ENCODE peak calls at places on chromosome 21, in six cellular contexts. One of them, this sample, is unnamed.

GRCh38 chr21:45383111-45383614 is 21.8 kb upstream of the COL18A1 start:
- DNase-seq in coronary artery: no peak
- DNase-seq in activated naive CD4-positive, alpha-beta T cell treated with Interleukin-2 at 50 U/mL for 16 hours: no peak
- DNase-seq in endothelial cell: no peak
- DNase-seq in mesenchymal stem cell: no peak
- DNase-seq in activated CD8-positive, alpha-beta memory T cell treated with anti-CD3 and anti-CD28 coated beads, Interleukin-2, amount 50 U/mL, for 4 hours: no peak
- DNase-seq in this sample: no peak

GRCh38 chr21:26169061-26169610 is 1.4 kb downstream of the APP start:
- DNase-seq in coronary artery: peak; percentile 74
- DNase-seq in mesenchymal stem cell: peak; percentile 84
- DNase-seq in endothelial cell: peak; percentile 25
- DNase-seq in activated CD8-positive, alpha-beta memory T cell treated with anti-CD3 and anti-CD28 coated beads, Interleukin-2, amount 50 U/mL, for 4 hours: peak; percentile 21
- DNase-seq in activated naive CD4-positive, alpha-beta T cell treated with Interleukin-2 at 50 U/mL for 16 hours: peak; percentile 30
- DNase-seq in this sample: peak; percentile 53

GRCh38 chr21:28215214-28215954 is 777.3 kb downstream of the LTN1 start:
- DNase-seq in activated CD8-positive, alpha-beta memory T cell treated with anti-CD3 and anti-CD28 coated beads, Interleukin-2, amount 50 U/mL, for 4 hours: no peak
- DNase-seq in coronary artery: no peak
- DNase-seq in activated naive CD4-positive, alpha-beta T cell treated with Interleukin-2 at 50 U/mL for 16 hours: no peak
- DNase-seq in mesenchymal stem cell: peak; percentile 35
- DNase-seq in endothelial cell: no peak
- DNase-seq in this sample: no peak

GRCh38 chr21:16468191-16468590 is 738.4 kb downstream of the USP25 start:
- DNase-seq in mesenchymal stem cell: no peak
- DNase-seq in activated naive CD4-positive, alpha-beta T cell treated with Interleukin-2 at 50 U/mL for 16 hours: no peak
- DNase-seq in coronary artery: no peak
- DNase-seq in endothelial cell: no peak
- DNase-seq in activated CD8-positive, alpha-beta memory T cell treated with anti-CD3 and anti-CD28 coated beads, Interleukin-2, amount 50 U/mL, for 4 hours: no peak
- DNase-seq in this sample: no peak

GRCh38 chr21:42199488-42200463 is 19.2 kb upstream of the ABCG1 start:
- DNase-seq in activated CD8-positive, alpha-beta memory T cell treated with anti-CD3 and anti-CD28 coated beads, Interleukin-2, amount 50 U/mL, for 4 hours: no peak
- DNase-seq in activated naive CD4-positive, alpha-beta T cell treated with Interleukin-2 at 50 U/mL for 16 hours: no peak
- DNase-seq in coronary artery: no peak
- DNase-seq in endothelial cell: no peak
- DNase-seq in mesenchymal stem cell: peak; percentile 66
- DNase-seq in this sample: peak; percentile 3

GRCh38 chr21:25350056-25350455 is 257.2 kb downstream of the MRPL39 start:
- DNase-seq in activated naive CD4-positive, alpha-beta T cell treated with Interleukin-2 at 50 U/mL for 16 hours: peak; percentile 12
- DNase-seq in endothelial cell: peak; percentile 31
- DNase-seq in activated CD8-positive, alpha-beta memory T cell treated with anti-CD3 and anti-CD28 coated beads, Interleukin-2, amount 50 U/mL, for 4 hours: no peak
- DNase-seq in coronary artery: no peak
- DNase-seq in mesenchymal stem cell: no peak
- DNase-seq in this sample: no peak

GRCh38 chr21:32894321-32894720 is 122.8 kb upstream of the PAXBP1 start:
- DNase-seq in endothelial cell: no peak
- DNase-seq in mesenchymal stem cell: no peak
- DNase-seq in coronary artery: no peak
- DNase-seq in activated naive CD4-positive, alpha-beta T cell treated with Interleukin-2 at 50 U/mL for 16 hours: no peak
- DNase-seq in activated CD8-positive, alpha-beta memory T cell treated with anti-CD3 and anti-CD28 coated beads, Interleukin-2, amount 50 U/mL, for 4 hours: no peak
- DNase-seq in this sample: no peak

GRCh38 chr21:32475162-32475812 is 62.8 kb downstream of the EVA1C start:
- DNase-seq in coronary artery: no peak
- DNase-seq in activated naive CD4-positive, alpha-beta T cell treated with Interleukin-2 at 50 U/mL for 16 hours: no peak
- DNase-seq in endothelial cell: no peak
- DNase-seq in mesenchymal stem cell: no peak
- DNase-seq in activated CD8-positive, alpha-beta memory T cell treated with anti-CD3 and anti-CD28 coated beads, Interleukin-2, amount 50 U/mL, for 4 hours: no peak
- DNase-seq in this sample: no peak

GRCh38 chr21:28761709-28762356 is 230.8 kb downstream of the LTN1 start:
- DNase-seq in activated CD8-positive, alpha-beta memory T cell treated with anti-CD3 and anti-CD28 coated beads, Interleukin-2, amount 50 U/mL, for 4 hours: no peak
- DNase-seq in mesenchymal stem cell: no peak
- DNase-seq in endothelial cell: no peak
- DNase-seq in coronary artery: no peak
- DNase-seq in activated naive CD4-positive, alpha-beta T cell treated with Interleukin-2 at 50 U/mL for 16 hours: no peak
- DNase-seq in this sample: no peak

GRCh38 chr21:42028754-42029385 is 18.7 kb upstream of the ZBTB21 start:
- DNase-seq in coronary artery: no peak
- DNase-seq in activated naive CD4-positive, alpha-beta T cell treated with Interleukin-2 at 50 U/mL for 16 hours: no peak
- DNase-seq in endothelial cell: no peak
- DNase-seq in mesenchymal stem cell: no peak
- DNase-seq in activated CD8-positive, alpha-beta memory T cell treated with anti-CD3 and anti-CD28 coated beads, Interleukin-2, amount 50 U/mL, for 4 hours: no peak
- DNase-seq in this sample: no peak

GRCh38 chr21:36716836-36717235 is 17.9 kb downstream of the SIM2 start:
- DNase-seq in activated naive CD4-positive, alpha-beta T cell treated with Interleukin-2 at 50 U/mL for 16 hours: no peak
- DNase-seq in coronary artery: no peak
- DNase-seq in activated CD8-positive, alpha-beta memory T cell treated with anti-CD3 and anti-CD28 coated beads, Interleukin-2, amount 50 U/mL, for 4 hours: no peak
- DNase-seq in endothelial cell: no peak
- DNase-seq in mesenchymal stem cell: no peak
- DNase-seq in this sample: no peak

GRCh38 chr21:45988366-45989347 is 7.1 kb downstream of the COL6A1 start:
- DNase-seq in coronary artery: peak; percentile 66
- DNase-seq in endothelial cell: peak; percentile 4
- DNase-seq in activated CD8-positive, alpha-beta memory T cell treated with anti-CD3 and anti-CD28 coated beads, Interleukin-2, amount 50 U/mL, for 4 hours: peak; percentile 11
- DNase-seq in mesenchymal stem cell: no peak
- DNase-seq in activated naive CD4-positive, alpha-beta T cell treated with Interleukin-2 at 50 U/mL for 16 hours: no peak
- DNase-seq in this sample: no peak

GRCh38 chr21:43312011-43312410 is 114.9 kb downstream of the SIK1 start:
- DNase-seq in mesenchymal stem cell: no peak
- DNase-seq in activated CD8-positive, alpha-beta memory T cell treated with anti-CD3 and anti-CD28 coated beads, Interleukin-2, amount 50 U/mL, for 4 hours: no peak
- DNase-seq in endothelial cell: no peak
- DNase-seq in coronary artery: no peak
- DNase-seq in activated naive CD4-positive, alpha-beta T cell treated with Interleukin-2 at 50 U/mL for 16 hours: no peak
- DNase-seq in this sample: no peak

GRCh38 chr21:18443686-18444085 is 40.1 kb upstream of the TMPRSS15 start:
- DNase-seq in mesenchymal stem cell: no peak
- DNase-seq in endothelial cell: no peak
- DNase-seq in activated naive CD4-positive, alpha-beta T cell treated with Interleukin-2 at 50 U/mL for 16 hours: no peak
- DNase-seq in activated CD8-positive, alpha-beta memory T cell treated with anti-CD3 and anti-CD28 coated beads, Interleukin-2, amount 50 U/mL, for 4 hours: no peak
- DNase-seq in coronary artery: no peak
- DNase-seq in this sample: no peak

GRCh38 chr21:45170987-45171386 is 96.6 kb downstream of the ADARB1 start:
- DNase-seq in activated CD8-positive, alpha-beta memory T cell treated with anti-CD3 and anti-CD28 coated beads, Interleukin-2, amount 50 U/mL, for 4 hours: no peak
- DNase-seq in activated naive CD4-positive, alpha-beta T cell treated with Interleukin-2 at 50 U/mL for 16 hours: no peak
- DNase-seq in coronary artery: no peak
- DNase-seq in endothelial cell: no peak
- DNase-seq in mesenchymal stem cell: no peak
- DNase-seq in this sample: no peak

GRCh38 chr21:42476493-42477342 is 19.3 kb downstream of the RSPH1 start:
- DNase-seq in activated CD8-positive, alpha-beta memory T cell treated with anti-CD3 and anti-CD28 coated beads, Interleukin-2, amount 50 U/mL, for 4 hours: no peak
- DNase-seq in coronary artery: peak; percentile 53
- DNase-seq in mesenchymal stem cell: no peak
- DNase-seq in activated naive CD4-positive, alpha-beta T cell treated with Interleukin-2 at 50 U/mL for 16 hours: no peak
- DNase-seq in endothelial cell: no peak
- DNase-seq in this sample: no peak

GRCh38 chr21:34909492-34910292 is 139.4 kb downstream of the RUNX1 start:
- DNase-seq in activated CD8-positive, alpha-beta memory T cell treated with anti-CD3 and anti-CD28 coated beads, Interleukin-2, amount 50 U/mL, for 4 hours: no peak
- DNase-seq in activated naive CD4-positive, alpha-beta T cell treated with Interleukin-2 at 50 U/mL for 16 hours: no peak
- DNase-seq in endothelial cell: no peak
- DNase-seq in coronary artery: no peak
- DNase-seq in mesenchymal stem cell: peak; percentile 21
- DNase-seq in this sample: no peak

GRCh38 chr21:34553199-34553952 is 41.4 kb upstream of the KCNE1 start:
- DNase-seq in endothelial cell: no peak
- DNase-seq in coronary artery: no peak
- DNase-seq in activated naive CD4-positive, alpha-beta T cell treated with Interleukin-2 at 50 U/mL for 16 hours: no peak
- DNase-seq in activated CD8-positive, alpha-beta memory T cell treated with anti-CD3 and anti-CD28 coated beads, Interleukin-2, amount 50 U/mL, for 4 hours: no peak
- DNase-seq in mesenchymal stem cell: peak; percentile 77
- DNase-seq in this sample: peak; percentile 28

GRCh38 chr21:45004059-45004422 is 64.2 kb downstream of the SLX9 start:
- DNase-seq in activated naive CD4-positive, alpha-beta T cell treated with Interleukin-2 at 50 U/mL for 16 hours: no peak
- DNase-seq in coronary artery: no peak
- DNase-seq in mesenchymal stem cell: no peak
- DNase-seq in activated CD8-positive, alpha-beta memory T cell treated with anti-CD3 and anti-CD28 coated beads, Interleukin-2, amount 50 U/mL, for 4 hours: peak; percentile 14
- DNase-seq in endothelial cell: no peak
- DNase-seq in this sample: no peak

GRCh38 chr21:36134820-36135390 is at the start of gene CBR3:
- DNase-seq in activated CD8-positive, alpha-beta memory T cell treated with anti-CD3 and anti-CD28 coated beads, Interleukin-2, amount 50 U/mL, for 4 hours: peak; percentile 45
- DNase-seq in endothelial cell: no peak
- DNase-seq in activated naive CD4-positive, alpha-beta T cell treated with Interleukin-2 at 50 U/mL for 16 hours: peak; percentile 68
- DNase-seq in coronary artery: peak; percentile 87
- DNase-seq in mesenchymal stem cell: peak; percentile 61
- DNase-seq in this sample: peak; percentile 52

GRCh38 chr21:16040601-16041000 is 310.8 kb downstream of the USP25 start:
- DNase-seq in activated naive CD4-positive, alpha-beta T cell treated with Interleukin-2 at 50 U/mL for 16 hours: no peak
- DNase-seq in activated CD8-positive, alpha-beta memory T cell treated with anti-CD3 and anti-CD28 coated beads, Interleukin-2, amount 50 U/mL, for 4 hours: no peak
- DNase-seq in coronary artery: no peak
- DNase-seq in mesenchymal stem cell: peak; percentile 18
- DNase-seq in endothelial cell: no peak
- DNase-seq in this sample: no peak

GRCh38 chr21:46154155-46154954 is 1.0 kb downstream of the FTCD start:
- DNase-seq in activated naive CD4-positive, alpha-beta T cell treated with Interleukin-2 at 50 U/mL for 16 hours: no peak
- DNase-seq in coronary artery: peak; percentile 67
- DNase-seq in endothelial cell: no peak
- DNase-seq in mesenchymal stem cell: no peak
- DNase-seq in activated CD8-positive, alpha-beta memory T cell treated with anti-CD3 and anti-CD28 coated beads, Interleukin-2, amount 50 U/mL, for 4 hours: no peak
- DNase-seq in this sample: no peak

GRCh38 chr21:44907966-44908364 is 12.7 kb downstream of the ITGB2 start:
- DNase-seq in mesenchymal stem cell: no peak
- DNase-seq in coronary artery: no peak
- DNase-seq in endothelial cell: no peak
- DNase-seq in activated CD8-positive, alpha-beta memory T cell treated with anti-CD3 and anti-CD28 coated beads, Interleukin-2, amount 50 U/mL, for 4 hours: no peak
- DNase-seq in activated naive CD4-positive, alpha-beta T cell treated with Interleukin-2 at 50 U/mL for 16 hours: no peak
- DNase-seq in this sample: no peak

GRCh38 chr21:20265704-20266368 is 732.4 kb upstream of the NCAM2 start:
- DNase-seq in mesenchymal stem cell: no peak
- DNase-seq in activated CD8-positive, alpha-beta memory T cell treated with anti-CD3 and anti-CD28 coated beads, Interleukin-2, amount 50 U/mL, for 4 hours: no peak
- DNase-seq in endothelial cell: no peak
- DNase-seq in activated naive CD4-positive, alpha-beta T cell treated with Interleukin-2 at 50 U/mL for 16 hours: no peak
- DNase-seq in coronary artery: no peak
- DNase-seq in this sample: no peak

GRCh38 chr21:29002442-29003144 is 9.9 kb upstream of the LTN1 start:
- DNase-seq in endothelial cell: peak; percentile 90
- DNase-seq in activated naive CD4-positive, alpha-beta T cell treated with Interleukin-2 at 50 U/mL for 16 hours: peak; percentile 96
- DNase-seq in mesenchymal stem cell: peak; percentile 98
- DNase-seq in coronary artery: peak; percentile 98
- DNase-seq in activated CD8-positive, alpha-beta memory T cell treated with anti-CD3 and anti-CD28 coated beads, Interleukin-2, amount 50 U/mL, for 4 hours: peak; percentile 94
- DNase-seq in this sample: peak; percentile 96

GRCh38 chr21:39663742-39664492 is 51.2 kb downstream of the B3GALT5 start:
- DNase-seq in mesenchymal stem cell: no peak
- DNase-seq in endothelial cell: no peak
- DNase-seq in coronary artery: peak; percentile 36
- DNase-seq in activated naive CD4-positive, alpha-beta T cell treated with Interleukin-2 at 50 U/mL for 16 hours: no peak
- DNase-seq in activated CD8-positive, alpha-beta memory T cell treated with anti-CD3 and anti-CD28 coated beads, Interleukin-2, amount 50 U/mL, for 4 hours: no peak
- DNase-seq in this sample: no peak

GRCh38 chr21:36120304-36120902 is 14.5 kb upstream of the CBR3 start:
- DNase-seq in mesenchymal stem cell: peak; percentile 52
- DNase-seq in activated CD8-positive, alpha-beta memory T cell treated with anti-CD3 and anti-CD28 coated beads, Interleukin-2, amount 50 U/mL, for 4 hours: no peak
- DNase-seq in activated naive CD4-positive, alpha-beta T cell treated with Interleukin-2 at 50 U/mL for 16 hours: no peak
- DNase-seq in endothelial cell: no peak
- DNase-seq in coronary artery: no peak
- DNase-seq in this sample: no peak

This sample was measured in NCI-H146.